ENCODE peak calls at places on chromosomes 1 and 21, in ten cellular contexts. S, U, Q, W, T, K, R, P, D and X are unnamed samples. For H3K27me3, the result is how much of the 10 kb centered on the place peaks cover.

GRCh38 chr21:14880922-14881321 is 183.9 kb downstream of the NRIP1 start:
- DNase-seq in W (no peak), D (peak), U (no peak), Q (peak), S (no peak), R (no peak), T (no peak), P (no peak), K (no peak), X (peak)

GRCh38 chr1:70234733-70235132 is 13.6 kb downstream of the SRSF11 start:
- DNase-seq in P (no peak), D (no peak), K (no peak), U (no peak), Q (peak), W (no peak), S (no peak), T (no peak), R (no peak), X (peak)

GRCh38 chr1:182377175-182377574 is 14.4 kb downstream of the GLUL start:
- DNase-seq in U (no peak), S (no peak), D (no peak), K (no peak), Q (peak), T (no peak), P (no peak), R (no peak), W (no peak), X (peak)

GRCh38 chr1:204959374-204959773 is 83.6 kb upstream of the CNTN2 start:
- DNase-seq in Q (no peak), D (no peak), U (no peak), P (no peak), T (no peak), R (no peak), W (no peak), K (no peak), S (no peak), X (no peak)

GRCh38 chr1:184272178-184272866 is 114.5 kb upstream of the C1orf21 start:
- DNase-seq in P (no peak), S (no peak), W (no peak), Q (peak), R (no peak), K (no peak), T (no peak), U (no peak), D (peak), X (no peak)

GRCh38 chr21:22795644-22796043 is 1797.4 kb downstream of the NCAM2 start:
- DNase-seq in K (no peak), U (no peak), T (no peak), D (no peak), R (no peak), S (no peak), Q (no peak), P (no peak), W (no peak), X (no peak)

GRCh38 chr1:155202731-155203515 is 4.8 kb downstream of the THBS3 start:
- DNase-seq in R (no peak), S (no peak), K (no peak), U (no peak), W (no peak), D (no peak), T (no peak), P (no peak), Q (no peak), X (no peak)

GRCh38 chr1:188670837-188671236 is 1806.8 kb downstream of the BRINP3 start:
- DNase-seq in Q (peak), R (no peak), D (no peak), P (no peak), U (no peak), K (no peak), S (no peak), W (no peak), T (no peak), X (peak)

GRCh38 chr1:185157599-185158469 is 867 bp downstream of the SWT1 start:
- DNase-seq in W (no peak), D (peak), K (no peak), T (no peak), U (no peak), R (no peak), Q (no peak), P (no peak), S (no peak), X (peak)

GRCh38 chr1:99737016-99737415 is 29.4 kb downstream of the FRRS1 start:
- DNase-seq in P (no peak), U (peak), D (peak), W (no peak), T (no peak), R (peak), S (peak), Q (peak), K (peak), X (peak)

GRCh38 chr1:110756506-110756905 is 81.8 kb upstream of the KCNA3 start:
- DNase-seq in R (no peak), Q (no peak), W (peak), U (no peak), P (no peak), K (no peak), S (no peak), T (no peak), D (no peak), X (no peak)

GRCh38 chr1:156180471-156180870 is 13.4 kb upstream of the SLC25A44 start:
- DNase-seq in U (no peak), T (no peak), K (no peak), Q (no peak), P (no peak), R (no peak), W (no peak), S (no peak), D (no peak), X (no peak)

GRCh38 chr1:119674110-119674509 is 26.0 kb upstream of the ZNF697 start:
- DNase-seq in D (peak), R (no peak), K (no peak), T (no peak), Q (peak), S (peak), W (no peak), U (no peak), P (no peak), X (peak)

GRCh38 chr1:84250668-84251067 is 50.8 kb upstream of the SAMD13 start:
- DNase-seq in D (no peak), U (no peak), K (no peak), P (no peak), S (no peak), T (no peak), W (no peak), Q (no peak), R (no peak), X (no peak)

GRCh38 chr1:200731654-200732332 is 6.9 kb upstream of the CAMSAP2 start:
- DNase-seq in D (no peak), U (no peak), K (no peak), R (no peak), T (no peak), P (no peak), S (no peak), Q (no peak), W (no peak), X (no peak)

GRCh38 chr1:199981584-199981983 is 45.9 kb upstream of the NR5A2 start:
- DNase-seq in S (no peak), D (no peak), Q (no peak), P (no peak), U (no peak), R (no peak), T (no peak), W (no peak), K (no peak), X (no peak)

GRCh38 chr1:101376121-101377095 is 139.6 kb downstream of the S1PR1 start:
- DNase-seq in W (no peak), D (no peak), Q (no peak), S (no peak), U (no peak), T (no peak), R (no peak), K (no peak), P (no peak), X (no peak)

GRCh38 chr1:40634901-40635655 is 30.4 kb downstream of the RIMS3 start:
- DNase-seq in P (no peak), Q (peak), U (no peak), D (no peak), R (no peak), W (no peak), K (no peak), S (no peak), T (no peak), X (peak)

GRCh38 chr1:74531807-74532206 is 19.4 kb upstream of the LRRC53 start:
- DNase-seq in P (no peak), D (no peak), U (no peak), R (no peak), T (no peak), W (no peak), Q (no peak), K (no peak), S (no peak), X (no peak)

GRCh38 chr1:40939320-40940059 is 40.0 kb upstream of the CTPS1 start:
- DNase-seq in K (peak), W (no peak), S (no peak), P (no peak), D (peak), T (no peak), U (peak), Q (no peak), R (no peak), X (peak)

GRCh38 chr1:111904478-111905218 is 84.8 kb downstream of the KCND3 start:
- DNase-seq in S (no peak), K (no peak), D (peak), W (peak), R (peak), T (no peak), U (no peak), Q (no peak), P (no peak), X (peak)

GRCh38 chr1:47445823-47446567 is 8.2 kb downstream of the FOXD2 start:
- DNase-seq in T (no peak), P (no peak), S (no peak), Q (no peak), D (no peak), W (no peak), K (no peak), R (no peak), U (no peak), X (no peak)

GRCh38 chr1:47448462-47449233 is 10.8 kb downstream of the FOXD2 start:
- DNase-seq in Q (no peak), T (no peak), P (no peak), U (no peak), S (no peak), K (no peak), D (no peak), R (no peak), W (no peak), X (no peak)

GRCh38 chr1:47450606-47451005 is 12.8 kb downstream of the FOXD2 start:
- DNase-seq in P (no peak), K (no peak), R (no peak), D (no peak), T (no peak), Q (no peak), S (no peak), U (no peak), W (no peak), X (no peak)

GRCh38 chr1:47452426-47452825 is 14.6 kb downstream of the FOXD2 start:
- DNase-seq in P (no peak), Q (no peak), U (no peak), D (no peak), T (no peak), S (no peak), K (no peak), W (no peak), R (no peak), X (no peak)

GRCh38 chr1:47449702-47450552 is 12.1 kb downstream of the FOXD2 start:
- DNase-seq in D (no peak), S (no peak), P (no peak), Q (no peak), T (no peak), W (no peak), R (peak), K (no peak), U (peak), X (no peak)
- H3K27me3 ChIP-seq in D (half or more), S (half or more), P (under half), Q (half or more), T (half or more), W (half or more), R (half or more), K (half or more), U (half or more), X (under half)

DNA sequence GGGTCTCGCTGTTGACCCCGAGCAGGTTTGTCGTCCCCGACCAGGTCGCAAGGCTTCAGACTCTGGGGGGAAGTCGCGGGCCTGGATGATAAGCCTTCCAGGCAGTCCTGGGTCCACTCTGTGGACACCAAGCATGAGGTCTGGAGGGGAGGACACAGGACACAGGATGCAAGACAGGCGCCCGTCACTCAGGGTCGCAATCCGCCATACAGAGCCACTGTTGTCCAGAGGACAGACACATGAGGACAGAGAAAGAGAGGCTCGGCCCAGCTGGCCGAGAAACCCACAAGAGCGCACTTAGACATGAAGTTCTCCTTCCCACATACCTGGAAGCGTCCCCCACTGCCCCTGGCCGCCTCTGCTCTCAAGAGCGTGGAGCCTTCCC is 4.8 kb upstream of the FOXD2 start:
- DNase-seq in K (no peak), Q (no peak), U (no peak), W (no peak), S (no peak), T (no peak), D (no peak), R (no peak), P (no peak), X (no peak)
- H3K27me3 ChIP-seq in K (under half), Q (under half), U (half or more), W (half or more), S (half or more), T (under half), D (under half), R (half or more), P (under half), X (under half)

DNA sequence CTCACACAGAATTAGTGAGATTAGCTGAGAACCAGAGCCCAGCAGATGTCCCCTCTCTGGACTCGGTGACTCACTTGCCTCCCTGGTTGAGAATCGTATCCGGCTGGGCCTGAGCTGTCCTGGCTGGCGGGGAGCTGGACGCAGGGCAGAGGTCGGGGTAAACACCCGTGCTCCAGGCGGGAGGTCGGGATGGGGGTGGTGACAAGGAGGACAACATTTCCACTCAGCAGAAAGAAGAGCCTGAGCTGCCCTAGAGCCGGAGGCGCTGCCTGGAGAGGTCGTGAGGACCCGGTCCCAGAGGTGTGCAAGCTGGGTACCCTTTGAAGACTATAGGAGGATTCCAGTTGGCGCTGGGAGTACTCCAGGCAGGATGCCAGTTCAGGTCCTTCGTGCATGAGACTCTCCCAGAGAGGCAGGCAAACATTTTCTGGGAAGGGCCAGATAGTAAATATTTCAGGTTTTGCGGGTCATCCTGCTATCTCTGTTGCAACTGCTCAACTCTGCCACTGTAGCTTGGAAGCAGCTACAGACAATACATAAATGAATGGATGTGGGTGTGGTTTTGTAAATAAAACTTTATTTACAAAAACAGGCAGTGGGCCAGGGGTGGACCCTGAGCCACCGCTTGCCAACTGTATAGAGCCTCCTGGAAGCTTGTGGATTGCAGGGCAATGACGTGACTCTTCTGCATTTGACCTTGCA is 116.8 kb upstream of the WNT4 start:
- DNase-seq in R (no peak), K (no peak), U (peak), W (no peak), P (no peak), S (no peak), T (no peak), D (no peak), Q (no peak), X (no peak)
- H3K27me3 ChIP-seq in R (under half), K (under half), U (under half), W (under half), P (under half), S (under half), T (under half), D (half or more), Q (half or more), X (under half)

GRCh38 chr1:230986976-230987375 is 8.1 kb downstream of the ARV1 start:
- DNase-seq in S (no peak), D (no peak), W (no peak), U (no peak), K (peak), Q (peak), T (no peak), P (no peak), R (no peak), X (peak)

GRCh38 chr1:230982698-230983097 is 3.8 kb downstream of the ARV1 start:
- DNase-seq in R (no peak), Q (no peak), P (no peak), K (peak), S (no peak), W (no peak), D (peak), T (no peak), U (no peak), X (no peak)

GRCh38 chr1:230987446-230987845 is 8.6 kb downstream of the ARV1 start:
- DNase-seq in T (no peak), P (no peak), K (no peak), D (no peak), R (no peak), W (no peak), U (no peak), S (no peak), Q (no peak), X (no peak)

GRCh38 chr1:230985711-230986110 is 6.8 kb downstream of the ARV1 start:
- DNase-seq in P (no peak), R (no peak), D (no peak), U (peak), W (no peak), S (no peak), T (no peak), K (no peak), Q (no peak), X (no peak)

DNA sequence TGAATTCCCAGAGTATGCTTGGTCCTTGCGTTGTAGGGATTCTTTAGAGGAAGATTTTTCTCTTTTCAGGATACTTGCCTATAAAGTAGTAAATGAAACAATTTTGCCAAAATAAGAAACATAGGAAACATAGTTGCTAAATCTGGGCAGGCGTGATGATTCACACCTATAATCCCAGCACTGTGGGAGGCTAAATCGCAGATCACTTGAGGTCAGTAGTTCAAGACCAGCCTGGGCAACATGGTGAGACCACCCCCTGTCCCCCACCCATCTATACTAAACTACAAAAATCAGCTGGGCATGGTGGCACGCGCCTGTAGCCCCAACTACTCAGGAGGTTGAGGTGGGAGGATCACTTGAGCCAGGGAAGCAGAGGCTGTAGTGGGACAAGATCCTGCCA is 4.9 kb downstream of the ARV1 start:
- DNase-seq in K (no peak), P (no peak), D (no peak), S (no peak), T (no peak), U (no peak), R (no peak), Q (no peak), W (no peak), X (no peak)
- H3K27me3 ChIP-seq in K (under half), P (under half), D (under half), S (half or more), T (under half), U (under half), R (half or more), Q (under half), W (under half), X (under half)

GRCh38 chr1:114075082-114075481 is 78.6 kb downstream of the SYT6 start:
- DNase-seq in R (no peak), P (no peak), W (no peak), Q (no peak), T (no peak), S (peak), K (no peak), U (no peak), D (no peak), X (no peak)
- H3K27me3 ChIP-seq in R (under half), P (under half), W (under half), Q (under half), T (under half), S (under half), K (under half), U (under half), D (under half), X (under half)

GRCh38 chr1:43147625-43148319 is 24.3 kb downstream of the EBNA1BP2 start:
- DNase-seq in Q (peak), K (no peak), T (no peak), P (no peak), R (peak), S (peak), D (peak), W (peak), U (peak), X (peak)
- H3K27me3 ChIP-seq in Q (under half), K (under half), T (under half), P (under half), R (under half), S (under half), D (under half), W (under half), U (half or more), X (under half)